ENCODE peak calls at places on chromosomes 12 and 14, in four cellular contexts. T is adipocyte, G is H7, P is pancreas. F is an unnamed sample. For H3K36me3, the result is how much of the 10 kb centered on the place peaks cover.

GRCh38 chr14:60323199-60323891 is 74.3 kb downstream of the PPM1A start:
- DNase-seq in T (no peak), G (no peak), P (no peak), F (peak)

GRCh38 chr14:104246401-104247335 is 108.3 kb downstream of the KIF26A start:
- DNase-seq in T (no peak), G (no peak), P (no peak), F (no peak)

GRCh38 chr12:44078273-44078672 is 242.4 kb downstream of the TMEM117 start:
- DNase-seq in T (no peak), G (no peak), P (no peak), F (no peak)

GRCh38 chr14:24816011-24816928 is 182.3 kb upstream of the GZMB start:
- DNase-seq in T (no peak), G (no peak), P (peak), F (no peak)

GRCh38 chr12:104942075-104942474 is 16.0 kb downstream of the SLC41A2 start:
- DNase-seq in T (no peak), G (no peak), P (no peak), F (no peak)

GRCh38 chr12:108468149-108468968 is 46.7 kb upstream of the FICD start:
- DNase-seq in T (peak), G (peak), P (no peak), F (no peak)

GRCh38 chr12:51386361-51386760 is 4.8 kb downstream of the GALNT6 start:
- DNase-seq in T (no peak), G (no peak), P (no peak), F (no peak)

GRCh38 chr12:38838211-38838850 is 67.1 kb downstream of the CPNE8 start:
- DNase-seq in T (no peak), G (no peak), P (no peak), F (no peak)

GRCh38 chr14:75879031-75879430 is 102.8 kb downstream of the TGFB3 start:
- DNase-seq in T (peak), G (no peak), P (no peak), F (no peak)

GRCh38 chr14:85317491-85318021 is 212.4 kb upstream of the FLRT2 start:
- DNase-seq in T (no peak), G (no peak), P (no peak), F (no peak)

GRCh38 chr12:561908-562593 is 101.2 kb downstream of the NINJ2 start:
- DNase-seq in T (no peak), G (no peak), P (no peak), F (no peak)

GRCh38 chr12:63495974-63496373 is 172.3 kb downstream of the DPY19L2 start:
- DNase-seq in T (no peak), G (no peak), P (no peak), F (no peak)

GRCh38 chr12:42590324-42590934 is 883 bp upstream of the PRICKLE1 start:
- DNase-seq in T (peak), G (peak), P (peak), F (peak)

GRCh38 chr12:20368653-20369163 is 371 bp downstream of the PDE3A start:
- DNase-seq in T (peak), G (peak), P (no peak), F (peak)

GRCh38 chr12:60101715-60102114 is 505.9 kb downstream of the SLC16A7 start:
- DNase-seq in T (peak), G (no peak), P (no peak), F (no peak)

GRCh38 chr12:57487597-57488396 is at the start of gene MARS1:
- DNase-seq in T (peak), G (peak), P (peak), F (peak)

GRCh38 chr12:57488397-57489156 is 709 bp downstream of the MARS1 start:
- DNase-seq in T (peak), G (no peak), P (no peak), F (peak)

GRCh38 chr12:57489157-57489641 is 1.3 kb downstream of the MARS1 start:
- DNase-seq in T (no peak), G (no peak), P (no peak), F (peak)

GRCh38 chr12:57491393-57492280 is 3.8 kb downstream of the MARS1 start:
- DNase-seq in T (no peak), G (no peak), P (no peak), F (no peak)

GRCh38 chr12:57490126-57490525 is 2.3 kb downstream of the MARS1 start:
- DNase-seq in T (no peak), G (no peak), P (no peak), F (no peak)
- H3K36me3 ChIP-seq in T (under half), G (under half), P (under half), F (half or more)

DNA sequence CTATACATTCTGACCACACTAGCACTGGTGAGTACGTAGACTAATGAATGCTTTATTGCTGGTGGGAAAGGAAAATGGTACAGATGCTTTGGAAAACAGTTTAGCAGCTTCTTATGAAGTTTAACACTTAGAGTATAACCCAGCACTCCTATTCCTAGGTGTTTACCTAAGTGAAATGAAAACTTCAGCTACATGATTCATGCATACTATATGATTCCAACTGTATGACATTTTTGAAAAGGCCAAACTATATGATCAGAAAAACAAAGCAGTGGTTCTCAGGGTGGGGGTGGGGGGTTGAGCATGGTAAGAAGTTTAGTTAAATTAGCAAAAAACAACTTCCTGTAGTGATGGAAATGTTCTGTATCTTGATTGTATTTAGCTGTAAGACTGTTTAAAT is 22.1 kb upstream of the ARID4A start:
- DNase-seq in T (no peak), G (no peak), P (no peak), F (no peak)
- H3K36me3 ChIP-seq in T (half or more), G (under half), P (under half), F (half or more)

GRCh38 chr12:112978163-112979081 is at the start of gene OAS2:
- DNase-seq in T (peak), G (no peak), P (peak), F (no peak)
- H3K36me3 ChIP-seq in T (under half), G (under half), P (under half), F (under half)

DNA sequence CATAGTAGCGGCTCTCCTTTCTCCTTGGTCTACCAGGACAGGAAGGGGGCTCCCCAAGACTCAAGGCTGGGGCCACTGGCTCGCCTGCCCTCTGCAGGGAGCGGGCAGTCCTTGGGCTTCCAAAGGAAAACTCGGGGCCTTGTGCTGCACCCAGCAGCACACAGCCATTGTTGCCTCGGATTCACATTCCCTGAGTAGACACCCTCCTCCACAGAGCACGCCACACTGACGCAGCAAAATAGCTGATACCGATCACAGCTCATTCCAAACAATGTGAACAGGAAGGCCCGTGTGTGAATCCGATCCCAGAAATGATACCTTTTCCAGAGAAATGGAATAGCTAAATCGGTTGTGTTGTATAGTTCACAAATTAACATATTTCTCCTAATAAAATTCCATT is 65.1 kb upstream of the DYNC1H1 start:
- DNase-seq in T (no peak), G (no peak), P (no peak), F (no peak)
- H3K36me3 ChIP-seq in T (half or more), G (under half), P (under half), F (half or more)

DNA sequence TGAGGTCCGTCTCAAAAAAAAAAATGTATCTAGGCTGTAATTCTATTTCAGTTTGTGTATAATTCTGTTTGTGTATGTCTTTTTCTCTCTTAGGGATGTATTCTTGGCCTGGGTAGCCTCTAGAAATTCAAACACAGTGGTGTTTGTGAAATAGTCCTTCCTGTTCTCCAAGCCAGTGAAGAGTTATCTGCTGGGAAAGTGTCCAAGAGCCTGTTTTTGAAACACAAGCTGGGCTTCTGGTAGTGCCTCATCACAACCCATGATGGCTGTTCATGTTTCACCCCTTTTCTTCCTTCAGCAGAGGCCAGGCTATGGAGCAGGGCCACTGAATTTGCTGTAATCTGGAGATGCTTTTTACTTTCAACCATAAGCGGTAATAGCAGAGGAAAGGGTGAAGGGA is 14.7 kb downstream of the METTL3 start:
- DNase-seq in T (peak), G (no peak), P (no peak), F (no peak)
- H3K36me3 ChIP-seq in T (half or more), G (under half), P (under half), F (half or more)

GRCh38 chr12:55828357-55828756 is 1.0 kb downstream of the DNAJC14 start:
- DNase-seq in T (no peak), G (no peak), P (no peak), F (no peak)
- H3K36me3 ChIP-seq in T (under half), G (under half), P (under half), F (under half)

F was measured in WERI-Rb-1.